ENCODE peak calls at places on chromosomes 3 and 15, in four cellular contexts. R, U, T and B are unnamed samples.

GRCh38 chr3:64908292-64908691 is 220.5 kb upstream of the ADAMTS9 start:
- DNase-seq in T (no peak), R (peak), U (no peak), B (no peak)

GRCh38 chr3:25592510-25592968 is 72.2 kb downstream of the TOP2B start:
- DNase-seq in U (no peak), R (peak), T (peak), B (peak)

GRCh38 chr3:99248130-99248529 is 346.6 kb upstream of the DCBLD2 start:
- DNase-seq in T (peak), U (no peak), R (no peak), B (no peak)

GRCh38 chr3:12891985-12892839 is 50.8 kb upstream of the RPL32 start:
- DNase-seq in T (peak), R (peak), U (peak), B (peak)

GRCh38 chr3:102079809-102080197 is 230.5 kb downstream of the NFKBIZ start:
- DNase-seq in T (no peak), R (no peak), U (no peak), B (no peak)

GRCh38 chr3:123287051-123287961 is 85.6 kb downstream of the SEC22A start:
- DNase-seq in T (no peak), R (no peak), U (peak), B (no peak)

GRCh38 chr3:32106132-32106928 is at the start of gene GPD1L:
- DNase-seq in R (peak), U (peak), T (peak), B (peak)

GRCh38 chr3:130755666-130756065 is 9.0 kb upstream of the PIK3R4 start:
- DNase-seq in T (peak), R (no peak), U (no peak), B (peak)

GRCh38 chr3:129333891-129334290 is 55.2 kb downstream of the HMCES start:
- DNase-seq in U (no peak), R (no peak), T (no peak), B (no peak)

GRCh38 chr3:550481-550880 is 353.9 kb downstream of the CHL1 start:
- DNase-seq in T (no peak), R (no peak), U (no peak), B (no peak)

GRCh38 chr3:43893721-43894120 is 203.0 kb downstream of the ABHD5 start:
- DNase-seq in R (no peak), T (no peak), U (no peak), B (no peak)

GRCh38 chr3:50242778-50243551 is 7.0 kb downstream of the GNAI2 start:
- DNase-seq in R (no peak), U (no peak), T (no peak), B (peak)

GRCh38 chr3:195896361-195897080 is 11.8 kb downstream of the TNK2 start:
- DNase-seq in T (peak), R (peak), U (peak), B (peak)

GRCh38 chr15:31366169-31366734 is 39.6 kb downstream of the KLF13 start:
- DNase-seq in T (no peak), U (peak), R (no peak), B (peak)

GRCh38 chr3:181974198-181974597 is 262.5 kb downstream of the SOX2 start:
- DNase-seq in U (no peak), T (peak), R (no peak), B (no peak)

GRCh38 chr3:169215953-169216352 is 447.6 kb downstream of the MECOM start:
- DNase-seq in R (no peak), T (no peak), U (no peak), B (no peak)

GRCh38 chr15:82532383-82532990 is 7.8 kb downstream of the RPS17 start:
- DNase-seq in R (no peak), U (no peak), T (peak), B (no peak)

GRCh38 chr3:122305818-122306621 is 19.0 kb upstream of the CSTA start:
- DNase-seq in R (peak), T (peak), U (no peak), B (peak)

GRCh38 chr3:64345351-64345750 is 120.1 kb upstream of the PRICKLE2 start:
- DNase-seq in T (peak), U (peak), R (peak), B (no peak)

GRCh38 chr3:66414846-66415245 is 86.0 kb downstream of the LRIG1 start:
- DNase-seq in T (no peak), R (no peak), U (no peak), B (no peak)

GRCh38 chr3:58260261-58260731 is 22.7 kb downstream of the ABHD6 start:
- DNase-seq in T (peak), R (no peak), U (no peak), B (no peak)

GRCh38 chr3:134059680-134060560 is 30.2 kb upstream of the SLCO2A1 start:
- DNase-seq in U (no peak), R (peak), T (no peak), B (no peak)

GRCh38 chr3:154022603-154023002 is 98.6 kb upstream of the ARHGEF26 start:
- DNase-seq in R (no peak), U (no peak), T (no peak), B (no peak)

GRCh38 chr3:185988816-185989175 is 51.0 kb upstream of the TRA2B start:
- DNase-seq in R (no peak), U (no peak), T (no peak), B (no peak)

GRCh38 chr15:70486451-70487379 is 276.6 kb downstream of the UACA start:
- DNase-seq in U (no peak), R (no peak), T (peak), B (no peak)

GRCh38 chr15:30865257-30865656 is 38.5 kb upstream of the FAN1 start:
- DNase-seq in U (no peak), R (no peak), T (peak), B (no peak)

GRCh38 chr3:14525685-14526631 is 14.2 kb downstream of the GRIP2 start:
- DNase-seq in R (peak), T (peak), U (no peak), B (no peak)

GRCh38 chr3:194405756-194406155 is 6.7 kb upstream of the GP5 start:
- DNase-seq in R (no peak), T (no peak), U (no peak), B (no peak)

GRCh38 chr3:114272271-114272670 is 21.6 kb upstream of the TIGIT start:
- DNase-seq in U (no peak), T (no peak), R (no peak), B (no peak)

GRCh38 chr3:23806322-23807160 is 786 bp downstream of the UBE2E1 start:
- DNase-seq in T (no peak), U (peak), R (peak), B (peak)

GRCh38 chr15:77118787-77119410 is 48.0 kb upstream of the TSPAN3 start:
- DNase-seq in T (peak), U (peak), R (peak), B (peak)

GRCh38 chr15:70252936-70253280 is 155.2 kb upstream of the TLE3 start:
- DNase-seq in R (no peak), U (no peak), T (no peak), B (no peak)

GRCh38 chr3:153768559-153769469 is 352.4 kb upstream of the ARHGEF26 start:
- DNase-seq in U (peak), R (peak), T (peak), B (peak)

GRCh38 chr3:112327371-112327951 is 5.5 kb upstream of the CD200 start:
- DNase-seq in T (peak), R (peak), U (peak), B (peak)

GRCh38 chr3:71968491-71968890 is 183.5 kb upstream of the PROK2 start:
- DNase-seq in U (no peak), R (no peak), T (no peak), B (no peak)

GRCh38 chr15:39777497-39777896 is 5.1 kb downstream of the FSIP1 start:
- DNase-seq in T (no peak), U (no peak), R (no peak), B (no peak)

GRCh38 chr3:183762304-183762703 is 63.1 kb downstream of the MAP6D1 start:
- DNase-seq in R (no peak), T (no peak), U (no peak), B (no peak)

GRCh38 chr15:89184886-89185526 is 36.4 kb downstream of the RLBP1 start:
- DNase-seq in R (no peak), T (no peak), U (no peak), B (no peak)

GRCh38 chr3:53643757-53644156 is 149.3 kb downstream of the CACNA1D start:
- DNase-seq in R (no peak), T (no peak), U (no peak), B (peak)
- TF ChIP-seq CTCF in R (no peak), T (peak), U (no peak), B (peak)

GRCh38 chr3:35932995-35933394 is 293.7 kb downstream of the ARPP21 start:
- DNase-seq in T (peak), R (no peak), U (no peak), B (no peak)
- TF ChIP-seq EZH2phosphoT487 in T (no peak), R (no peak), U (no peak), B (no peak)

GRCh38 chr3:37993811-37994638 is 3.4 kb downstream of the VILL start:
- DNase-seq in U (peak), R (peak), T (no peak), B (peak)
- TF ChIP-seq CTCF in U (no peak), R (no peak), T (no peak), B (peak)

GRCh38 chr3:173870976-173871375 is 473.4 kb downstream of the NLGN1 start:
- DNase-seq in U (no peak), T (no peak), R (no peak), B (no peak)

GRCh38 chr3:173862701-173863100 is 465.2 kb downstream of the NLGN1 start:
- DNase-seq in R (no peak), T (no peak), U (no peak), B (no peak)

GRCh38 chr3:173869786-173870185 is 472.2 kb downstream of the NLGN1 start:
- DNase-seq in R (no peak), U (no peak), T (no peak), B (no peak)

GRCh38 chr3:173865900-173866498 is 468.5 kb downstream of the NLGN1 start:
- DNase-seq in U (no peak), R (no peak), T (no peak), B (peak)
- TF ChIP-seq EZH2phosphoT487 in U (no peak), R (no peak), T (no peak), B (no peak)

GRCh38 chr3:44987318-44987717 is 11.3 kb downstream of the EXOSC7 start:
- DNase-seq in R (no peak), T (no peak), U (no peak), B (no peak)

GRCh38 chr3:44991326-44991725 is 15.3 kb downstream of the EXOSC7 start:
- DNase-seq in R (no peak), T (no peak), U (no peak), B (no peak)

GRCh38 chr3:44989141-44989540 is 13.1 kb downstream of the EXOSC7 start:
- DNase-seq in U (no peak), T (no peak), R (no peak), B (peak)

GRCh38 chr3:44989636-44990373 is 13.8 kb downstream of the EXOSC7 start:
- DNase-seq in R (no peak), T (no peak), U (no peak), B (no peak)

DNA sequence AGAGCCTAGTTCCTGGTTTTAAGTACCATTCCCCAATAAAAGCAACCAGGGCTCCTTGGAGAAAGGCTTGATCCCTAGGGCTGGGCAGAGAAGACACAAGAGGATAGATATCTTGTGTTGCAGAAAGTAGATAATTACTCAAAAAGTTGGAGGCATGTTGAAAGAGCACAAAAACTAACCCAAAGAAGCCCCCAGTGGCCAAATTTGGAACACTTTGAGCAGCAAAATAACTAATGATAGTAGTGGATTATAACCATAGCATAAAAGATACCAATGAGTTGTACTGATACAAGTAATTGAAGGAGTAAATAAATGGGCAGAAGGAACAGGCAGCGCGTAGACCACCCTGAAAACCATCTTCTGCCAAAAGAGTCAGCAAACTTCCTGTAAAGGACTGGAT is 12.0 kb downstream of the EXOSC7 start:
- DNase-seq in R (no peak), T (peak), U (peak), B (peak)
- TF ChIP-seq CTCF in R (peak), T (peak), U (peak), B (peak)

DNA sequence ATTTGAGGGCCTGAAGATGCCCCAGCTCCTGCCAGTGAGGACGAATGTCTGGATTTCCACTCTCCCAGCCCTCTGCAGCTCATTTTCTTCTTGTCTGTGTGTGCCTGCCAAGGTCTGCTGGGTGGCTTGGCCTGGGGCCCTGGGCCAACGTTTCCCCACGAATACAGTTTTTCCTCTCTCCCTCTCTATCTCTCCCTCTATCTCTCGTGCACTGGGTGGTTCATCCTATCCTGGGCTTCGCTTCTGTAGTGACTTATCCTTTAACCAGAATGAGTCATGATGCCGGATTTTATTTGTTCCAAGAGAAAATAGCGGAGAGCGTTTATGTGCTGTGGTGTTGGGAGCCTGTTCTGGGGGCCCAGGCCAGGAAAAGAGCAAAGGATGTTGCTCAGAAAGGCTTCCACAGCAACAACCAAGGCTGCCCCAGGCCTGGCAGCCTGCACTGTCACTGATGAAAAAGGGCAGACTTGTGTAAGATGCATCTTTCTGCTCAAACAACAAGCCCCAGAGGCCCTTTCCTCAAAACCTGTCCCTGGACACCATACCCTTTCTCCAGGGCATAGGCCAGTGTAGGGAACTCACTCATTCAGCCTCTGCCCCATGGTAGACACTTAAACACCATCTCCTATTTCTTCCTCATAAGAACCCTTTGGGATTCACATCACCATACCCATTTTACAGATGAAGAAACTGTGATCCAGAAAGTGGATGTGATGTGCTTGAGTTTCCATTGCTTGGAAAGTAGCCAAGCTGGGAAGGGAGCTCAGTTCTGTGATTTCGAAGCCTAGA is 47.3 kb downstream of the ITGA11 start:
- DNase-seq in R (peak), T (peak), U (peak), B (no peak)
- TF ChIP-seq EZH2phosphoT487 in R (no peak), T (no peak), U (no peak), B (no peak)

GRCh38 chr3:126104742-126105605 is 21.1 kb upstream of the SLC41A3 start:
- DNase-seq in T (no peak), R (peak), U (no peak), B (no peak)

GRCh38 chr3:126104028-126104635 is 20.2 kb upstream of the SLC41A3 start:
- DNase-seq in T (no peak), R (peak), U (peak), B (no peak)

GRCh38 chr3:126102530-126102951 is 18.6 kb upstream of the SLC41A3 start:
- DNase-seq in R (peak), T (no peak), U (no peak), B (no peak)

GRCh38 chr3:126102011-126102410 is 18.1 kb upstream of the SLC41A3 start:
- DNase-seq in R (no peak), U (no peak), T (no peak), B (no peak)

GRCh38 chr3:126103121-126104027 is 19.4 kb upstream of the SLC41A3 start:
- DNase-seq in U (peak), R (peak), T (no peak), B (peak)
- TF ChIP-seq CTCF in U (no peak), R (no peak), T (no peak), B (peak)

GRCh38 chr15:85401108-85401765 is 20.8 kb downstream of the AKAP13 start:
- DNase-seq in T (no peak), U (no peak), R (no peak), B (no peak)
- TF ChIP-seq EZH2phosphoT487 in T (no peak), U (no peak), R (no peak), B (no peak)

GRCh38 chr3:42229266-42229941 is 36.6 kb downstream of the CCK start:
- DNase-seq in R (no peak), U (no peak), T (no peak), B (no peak)

GRCh38 chr3:42226470-42227425 is 39.2 kb downstream of the CCK start:
- DNase-seq in U (no peak), T (no peak), R (no peak), B (peak)

GRCh38 chr3:42228796-42229195 is 37.2 kb downstream of the CCK start:
- DNase-seq in T (peak), U (no peak), R (no peak), B (peak)

GRCh38 chr3:42230860-42231259 is 35.1 kb downstream of the CCK start:
- DNase-seq in T (no peak), R (no peak), U (no peak), B (no peak)

GRCh38 chr3:42229942-42230688 is 35.9 kb downstream of the CCK start:
- DNase-seq in T (peak), U (peak), R (peak), B (peak)
- TF ChIP-seq CTCF in T (peak), U (peak), R (peak), B (peak)

GRCh38 chr3:141260131-141260927 is 28.7 kb downstream of the PXYLP1 start:
- DNase-seq in T (no peak), R (no peak), U (no peak), B (no peak)

GRCh38 chr3:141255864-141256263 is 24.2 kb downstream of the PXYLP1 start:
- DNase-seq in T (no peak), U (no peak), R (no peak), B (peak)

GRCh38 chr3:141261472-141262171 is 30.0 kb downstream of the PXYLP1 start:
- DNase-seq in T (no peak), U (no peak), R (no peak), B (no peak)

GRCh38 chr3:141255137-141255536 is 23.5 kb downstream of the PXYLP1 start:
- DNase-seq in T (no peak), U (no peak), R (no peak), B (no peak)

GRCh38 chr3:141257971-141258370 is 26.3 kb downstream of the PXYLP1 start:
- DNase-seq in T (no peak), R (no peak), U (no peak), B (no peak)
- TF ChIP-seq EZH2phosphoT487 in T (no peak), R (no peak), U (no peak), B (no peak)